ENCODE peak calls at places on chromosomes 3 and 15, in seven cellular contexts. H, U, A, J, M, X and D are unnamed samples.

GRCh38 chr3:156509209-156510174 is 45.4 kb downstream of the SSR3 start:
- DNase-seq in H (no peak), U (peak), A (no peak), J (no peak), M (peak), X (peak), D (no peak)

GRCh38 chr3:196186661-196187573 is 24.3 kb downstream of the ZDHHC19 start:
- DNase-seq in H (no peak), U (no peak), A (no peak), J (no peak), M (no peak), X (no peak), D (no peak)

GRCh38 chr15:84784262-84784661 is 32.9 kb upstream of the ALPK3 start:
- DNase-seq in H (no peak), U (no peak), A (no peak), J (no peak), M (no peak), X (no peak), D (no peak)

GRCh38 chr3:183895296-183895695 is 10.6 kb upstream of the PARL start:
- DNase-seq in H (no peak), U (peak), A (no peak), J (peak), M (peak), X (peak), D (no peak)

GRCh38 chr15:99925661-99926461 is 192.6 kb upstream of the LYSMD4 start:
- DNase-seq in H (peak), U (peak), A (peak), J (peak), M (no peak), X (peak), D (no peak)

GRCh38 chr15:20345401-20345958 is 196.1 kb downstream of the GOLGA6L6 start:
- DNase-seq in H (no peak), U (no peak), A (no peak), J (no peak), M (no peak), X (no peak), D (no peak)

GRCh38 chr3:22555753-22556152 is 647.4 kb upstream of the UBE2E2 start:
- DNase-seq in H (no peak), U (no peak), A (no peak), J (no peak), M (no peak), X (no peak), D (no peak)

GRCh38 chr15:93088200-93088980 is 621 bp downstream of the RGMA start:
- DNase-seq in H (peak), U (peak), A (peak), J (no peak), M (no peak), X (no peak), D (no peak)

GRCh38 chr3:147497301-147497700 is 88.1 kb downstream of the ZIC1 start:
- DNase-seq in H (no peak), U (no peak), A (no peak), J (no peak), M (no peak), X (no peak), D (no peak)

GRCh38 chr3:61632568-61633175 is 71.3 kb downstream of the PTPRG start:
- DNase-seq in H (no peak), U (no peak), A (no peak), J (no peak), M (no peak), X (no peak), D (no peak)

GRCh38 chr15:64746356-64746755 is 29.0 kb downstream of the RBPMS2 start:
- DNase-seq in H (no peak), U (no peak), A (no peak), J (no peak), M (no peak), X (no peak), D (no peak)

GRCh38 chr3:186626254-186626847 is 13.5 kb downstream of the AHSG start:
- DNase-seq in H (no peak), U (no peak), A (no peak), J (no peak), M (no peak), X (no peak), D (no peak)

GRCh38 chr3:129837057-129837631 is 56.4 kb downstream of the TMCC1 start:
- DNase-seq in H (no peak), U (peak), A (no peak), J (no peak), M (no peak), X (no peak), D (no peak)

GRCh38 chr3:154540950-154541604 is 111.1 kb upstream of the GPR149 start:
- DNase-seq in H (no peak), U (peak), A (no peak), J (no peak), M (peak), X (no peak), D (no peak)

GRCh38 chr3:127694467-127695215 is 21.9 kb downstream of the ABTB1 start:
- DNase-seq in H (peak), U (peak), A (peak), J (peak), M (peak), X (peak), D (peak)

GRCh38 chr3:126121632-126122031 is 37.7 kb upstream of the SLC41A3 start:
- DNase-seq in H (no peak), U (no peak), A (peak), J (no peak), M (no peak), X (no peak), D (no peak)

GRCh38 chr3:120642368-120642948 is 39.6 kb downstream of the HGD start:
- DNase-seq in H (no peak), U (peak), A (no peak), J (no peak), M (peak), X (no peak), D (peak)

GRCh38 chr15:90001062-90001682 is at the start of gene ZNF710:
- DNase-seq in H (peak), U (peak), A (peak), J (peak), M (peak), X (peak), D (no peak)

GRCh38 chr3:23405081-23405480 is 202.0 kb downstream of the UBE2E2 start:
- DNase-seq in H (no peak), U (no peak), A (no peak), J (no peak), M (no peak), X (no peak), D (no peak)